ENCODE peak calls at places on chromosomes 5 and 9, in eight cellular contexts. U is WERI-Rb-1, P is fibroblast of mammary gland, T is progenitor cell of endocrine pancreas, Y is AG09309, Q is GM20000, R is heart left ventricle, V is fibroblast of lung. K is an unnamed sample.

GRCh38 chr9:87498816-87499454 is 1.3 kb downstream of the DAPK1 start:
- DNase-seq in U (peak), P (no peak), T (no peak), Y (no peak), Q (no peak), R (no peak), V (peak), K (peak)

GRCh38 chr9:4334439-4334838 is 34.6 kb upstream of the GLIS3 start:
- DNase-seq in U (no peak), P (no peak), T (peak), Y (no peak), Q (no peak), R (peak), V (peak), K (peak)

GRCh38 chr5:55407059-55407684 is 99.4 kb downstream of the MTREX start:
- DNase-seq in U (no peak), P (peak), T (no peak), Y (peak), Q (no peak), R (no peak), V (peak), K (peak)

GRCh38 chr9:85534340-85534739 is 207.4 kb downstream of the AGTPBP1 start:
- DNase-seq in U (no peak), P (no peak), T (no peak), Y (no peak), Q (no peak), R (peak), V (no peak), K (no peak)

GRCh38 chr5:145484195-145484594 is 350.9 kb downstream of the PRELID2 start:
- DNase-seq in U (no peak), P (peak), T (no peak), Y (peak), Q (no peak), R (no peak), V (peak), K (peak)

GRCh38 chr5:120677481-120677880 is 213.4 kb downstream of the PRR16 start:
- DNase-seq in U (no peak), P (no peak), T (no peak), Y (no peak), Q (no peak), R (no peak), V (peak), K (no peak)

GRCh38 chr5:78287833-78288232 is 6.7 kb downstream of the AP3B1 start:
- DNase-seq in U (no peak), P (peak), T (no peak), Y (peak), Q (no peak), R (no peak), V (peak), K (peak)

GRCh38 chr5:157502143-157502647 is 42.2 kb downstream of the NIPAL4 start:
- DNase-seq in U (no peak), P (no peak), T (no peak), Y (no peak), Q (peak), R (no peak), V (peak), K (no peak)

GRCh38 chr9:125238915-125239446 is 2.2 kb downstream of the HSPA5 start:
- DNase-seq in U (no peak), P (no peak), T (no peak), Y (no peak), Q (no peak), R (no peak), V (no peak), K (no peak)

GRCh38 chr5:118793091-118793490 is 195.3 kb downstream of the DTWD2 start:
- DNase-seq in U (no peak), P (no peak), T (no peak), Y (no peak), Q (no peak), R (no peak), V (no peak), K (no peak)

GRCh38 chr5:82664711-82665110 is 386.6 kb upstream of the RPS23 start:
- DNase-seq in U (no peak), P (no peak), T (no peak), Y (no peak), Q (no peak), R (no peak), V (no peak), K (no peak)

GRCh38 chr9:32823101-32823500 is 39.8 kb downstream of the TMEM215 start:
- DNase-seq in U (no peak), P (no peak), T (no peak), Y (no peak), Q (no peak), R (no peak), V (no peak), K (no peak)

GRCh38 chr9:135700525-135700924 is 1.2 kb upstream of the SOHLH1 start:
- DNase-seq in U (no peak), P (no peak), T (no peak), Y (no peak), Q (no peak), R (no peak), V (no peak), K (no peak)

GRCh38 chr5:44605926-44606325 is 202.8 kb upstream of the MRPS30 start:
- DNase-seq in U (no peak), P (no peak), T (no peak), Y (no peak), Q (no peak), R (no peak), V (no peak), K (peak)

DNA sequence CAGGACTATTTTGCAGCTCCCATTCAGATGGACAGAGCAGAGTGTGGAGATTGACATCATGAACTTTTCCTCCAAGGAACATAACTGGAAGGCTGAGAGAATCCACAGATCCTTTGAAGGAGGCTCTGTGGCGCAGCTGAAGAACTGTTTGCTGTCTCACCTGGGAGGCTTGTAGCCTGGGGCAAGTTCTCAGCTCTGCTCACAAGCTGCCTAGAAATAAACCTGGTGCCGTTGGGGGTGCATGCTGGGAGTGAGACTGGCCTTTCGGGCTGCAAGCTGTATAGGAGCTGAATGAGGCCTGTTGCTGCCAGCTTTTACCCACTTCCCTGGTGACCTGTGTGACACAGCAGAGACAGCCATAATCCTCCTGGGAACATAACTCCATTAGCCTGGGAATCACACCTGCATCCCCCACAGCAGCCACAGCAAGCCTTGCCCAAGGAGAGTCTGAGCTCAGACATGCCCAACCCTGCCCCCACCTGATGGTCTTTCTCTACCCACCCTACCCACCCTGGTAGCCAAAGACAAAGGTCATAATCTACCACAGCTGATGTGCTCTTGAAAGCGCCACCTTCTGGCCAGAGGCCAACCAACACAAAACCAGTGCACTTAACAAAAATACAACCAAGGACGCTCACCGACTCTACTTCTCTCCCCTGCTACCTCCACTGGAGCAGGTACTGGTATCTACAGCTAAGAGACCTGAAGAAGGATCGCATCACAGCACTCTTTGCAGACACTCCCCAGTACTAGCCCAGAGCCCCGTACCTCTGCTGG is 205.1 kb upstream of the MRPS30 start:
- DNase-seq in U (peak), P (peak), T (no peak), Y (no peak), Q (no peak), R (peak), V (no peak), K (no peak)
- TF ChIP-seq CTCF in U (peak), P (no peak), T (no peak), Y (no peak), Q (no peak), R (no peak), V (no peak), K (no peak)

GRCh38 chr9:107087256-107087655 is 195.8 kb upstream of the RAD23B start:
- DNase-seq in U (no peak), P (no peak), T (no peak), Y (no peak), Q (no peak), R (no peak), V (no peak), K (no peak)
- TF ChIP-seq CTCF in U (peak), P (no peak), T (no peak), Y (no peak), Q (no peak), R (peak), V (no peak), K (no peak)

DNA sequence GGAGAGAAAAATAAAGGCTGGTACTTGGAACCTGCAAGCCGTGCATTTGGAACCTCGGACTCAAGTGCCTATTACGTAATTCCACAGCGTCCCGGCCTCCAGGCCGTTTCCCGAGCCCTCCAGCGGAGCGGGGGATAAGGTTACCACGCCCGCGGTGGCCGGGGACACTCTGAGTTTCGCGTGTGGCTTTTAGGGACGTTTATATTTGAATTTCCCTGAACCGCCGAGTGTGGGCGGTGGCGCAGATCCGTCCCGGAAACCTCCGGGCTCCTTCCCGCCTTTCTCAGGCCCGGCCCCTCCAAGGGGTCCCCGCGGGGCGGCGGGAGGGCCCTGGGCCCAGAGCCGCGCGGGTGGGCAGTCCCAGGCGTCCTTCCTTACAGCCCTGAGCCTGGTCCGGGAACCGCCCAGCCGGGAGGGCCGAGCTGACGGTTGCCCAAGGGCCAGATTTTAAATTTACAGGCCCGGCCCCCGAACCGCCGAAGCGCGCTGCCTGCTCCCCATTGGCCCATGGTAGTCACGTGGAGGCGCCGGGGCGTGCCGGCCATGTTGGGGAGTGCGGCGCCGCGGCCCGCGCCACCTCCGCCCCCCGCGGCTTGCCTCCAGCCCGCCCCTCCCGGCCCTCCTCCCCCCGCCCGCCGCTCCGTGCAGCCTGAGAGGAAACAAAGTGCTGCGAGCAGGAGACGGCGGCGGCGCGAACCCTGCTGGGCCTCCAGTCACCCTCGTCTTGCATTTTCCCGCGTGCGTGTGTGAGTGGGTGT is at the start of gene LMNB1:
- DNase-seq in U (peak), P (peak), T (peak), Y (peak), Q (peak), R (peak), V (peak), K (peak)
- TF ChIP-seq CTCF in U (peak), P (no peak), T (peak), Y (peak), Q (no peak), R (peak), V (no peak), K (no peak)

DNA sequence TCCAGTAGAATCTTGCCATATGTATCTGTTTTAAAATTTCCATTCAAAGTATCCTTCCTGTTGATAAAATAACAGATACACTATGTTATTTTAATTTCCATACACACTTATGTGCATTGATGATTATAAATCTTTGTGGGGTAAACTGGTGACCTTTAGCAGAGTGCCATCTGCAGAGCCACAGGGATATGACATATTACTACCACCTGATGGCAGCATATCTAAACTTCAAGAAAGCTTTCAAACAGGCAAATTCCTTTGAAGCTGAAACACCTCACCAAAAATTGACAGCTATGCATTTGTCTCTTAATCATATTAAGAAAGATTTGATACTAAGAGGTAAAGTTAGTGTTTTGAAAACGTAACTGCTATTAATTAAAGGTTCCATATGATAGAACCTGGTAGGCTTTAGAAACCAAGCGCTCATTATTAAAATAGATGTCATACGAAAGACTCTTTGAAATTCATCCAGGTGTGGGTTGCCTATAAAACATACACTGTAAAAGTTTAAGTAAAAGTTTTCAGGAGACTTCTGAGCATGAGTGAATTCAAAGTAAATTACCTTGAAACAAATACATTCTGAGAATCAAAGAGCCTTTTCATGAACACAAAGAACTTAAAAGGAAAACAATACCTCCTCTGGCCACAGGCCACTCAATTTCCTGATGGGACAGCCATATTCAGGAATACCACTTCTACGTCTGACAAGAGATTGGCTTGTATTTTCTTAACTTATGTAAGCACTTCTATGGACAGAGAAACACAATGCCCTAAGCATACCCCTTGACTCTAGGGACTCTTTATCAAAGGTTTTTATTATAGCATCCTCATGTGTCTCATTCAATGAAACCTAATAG is 93.3 kb downstream of the KIAA0825 start:
- DNase-seq in U (peak), P (peak), T (no peak), Y (no peak), Q (peak), R (no peak), V (peak), K (peak)
- TF ChIP-seq CTCF in U (peak), P (peak), T (peak), Y (peak), Q (peak), R (peak), V (peak), K (peak)

DNA sequence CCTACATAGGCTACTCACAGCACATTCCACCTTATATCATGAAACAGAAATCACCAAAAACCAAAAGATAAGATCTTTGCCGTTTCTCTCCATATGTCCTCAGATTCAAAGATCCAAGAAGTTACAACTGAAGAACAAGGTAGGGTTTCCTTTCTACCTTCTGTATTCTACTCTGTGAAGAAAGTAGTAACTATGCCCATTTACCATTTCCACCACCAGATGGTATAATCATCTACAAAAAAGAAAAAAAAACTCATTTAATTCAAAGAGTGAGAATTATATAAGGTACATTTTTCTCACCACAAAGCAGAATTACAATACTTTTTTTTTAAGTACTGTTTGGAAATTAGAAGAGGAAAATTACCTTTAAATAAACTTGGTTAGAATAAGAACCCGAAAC is 172.6 kb upstream of the PTGER4 start:
- DNase-seq in U (no peak), P (peak), T (no peak), Y (no peak), Q (no peak), R (no peak), V (no peak), K (no peak)
- TF ChIP-seq CTCF in U (no peak), P (no peak), T (no peak), Y (peak), Q (no peak), R (peak), V (peak), K (no peak)

GRCh38 chr5:14871573-14872069 is at the start of gene ANKH:
- DNase-seq in U (peak), P (peak), T (peak), Y (no peak), Q (peak), R (peak), V (peak), K (peak)
- TF ChIP-seq CTCF in U (peak), P (no peak), T (no peak), Y (peak), Q (peak), R (no peak), V (peak), K (no peak)

GRCh38 chr9:15231788-15232635 is 75.0 kb downstream of the TTC39B start:
- DNase-seq in U (peak), P (peak), T (no peak), Y (no peak), Q (peak), R (no peak), V (peak), K (no peak)
- TF ChIP-seq CTCF in U (peak), P (peak), T (peak), Y (peak), Q (peak), R (peak), V (peak), K (peak)

DNA sequence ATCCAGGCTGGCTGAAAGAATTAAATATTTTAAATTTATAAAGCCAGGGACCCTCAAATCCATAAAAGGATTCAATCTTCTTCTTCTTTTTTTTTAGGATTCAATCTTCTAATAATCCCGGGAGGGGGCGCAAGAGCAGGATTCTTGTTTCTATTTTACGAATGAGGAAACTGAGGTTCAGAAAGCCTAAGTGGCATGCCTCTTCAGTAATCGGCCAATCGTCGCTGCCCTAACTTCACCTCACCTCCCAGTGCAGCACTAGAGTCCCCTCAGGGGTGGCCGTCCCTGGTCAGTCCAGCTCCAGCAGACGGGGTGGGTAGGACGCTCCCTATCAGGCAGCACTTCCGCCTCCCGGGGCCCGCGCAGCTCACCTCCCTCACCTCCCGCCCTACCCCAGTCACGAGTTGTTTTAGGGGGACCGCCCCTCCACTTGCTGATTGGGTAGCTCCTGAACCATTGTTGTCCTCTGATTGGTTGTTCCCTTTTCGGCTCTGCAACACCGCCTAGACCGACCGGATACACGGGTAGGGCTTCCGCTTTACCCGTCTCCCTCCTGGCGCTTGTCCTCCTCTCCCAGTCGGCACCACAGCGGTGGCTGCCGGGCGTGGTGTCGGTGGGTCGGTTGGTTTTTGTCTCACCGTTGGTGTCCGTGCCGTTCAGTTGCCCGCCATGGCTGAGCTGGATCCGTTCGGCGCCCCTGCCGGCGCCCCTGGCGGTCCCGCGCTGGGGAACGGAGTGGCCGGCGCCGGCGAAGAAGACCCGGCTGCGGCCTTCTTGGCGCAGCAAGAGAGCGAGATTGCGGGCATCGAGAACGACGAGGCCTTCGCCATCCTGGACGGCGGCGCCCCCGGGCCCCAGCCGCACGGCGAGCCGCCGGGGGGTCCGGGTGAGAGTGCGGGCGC is at the start of gene CLTA:
- DNase-seq in U (peak), P (peak), T (peak), Y (peak), Q (peak), R (peak), V (peak), K (peak)
- TF ChIP-seq CTCF in U (peak), P (peak), T (peak), Y (peak), Q (no peak), R (peak), V (peak), K (peak)

DNA sequence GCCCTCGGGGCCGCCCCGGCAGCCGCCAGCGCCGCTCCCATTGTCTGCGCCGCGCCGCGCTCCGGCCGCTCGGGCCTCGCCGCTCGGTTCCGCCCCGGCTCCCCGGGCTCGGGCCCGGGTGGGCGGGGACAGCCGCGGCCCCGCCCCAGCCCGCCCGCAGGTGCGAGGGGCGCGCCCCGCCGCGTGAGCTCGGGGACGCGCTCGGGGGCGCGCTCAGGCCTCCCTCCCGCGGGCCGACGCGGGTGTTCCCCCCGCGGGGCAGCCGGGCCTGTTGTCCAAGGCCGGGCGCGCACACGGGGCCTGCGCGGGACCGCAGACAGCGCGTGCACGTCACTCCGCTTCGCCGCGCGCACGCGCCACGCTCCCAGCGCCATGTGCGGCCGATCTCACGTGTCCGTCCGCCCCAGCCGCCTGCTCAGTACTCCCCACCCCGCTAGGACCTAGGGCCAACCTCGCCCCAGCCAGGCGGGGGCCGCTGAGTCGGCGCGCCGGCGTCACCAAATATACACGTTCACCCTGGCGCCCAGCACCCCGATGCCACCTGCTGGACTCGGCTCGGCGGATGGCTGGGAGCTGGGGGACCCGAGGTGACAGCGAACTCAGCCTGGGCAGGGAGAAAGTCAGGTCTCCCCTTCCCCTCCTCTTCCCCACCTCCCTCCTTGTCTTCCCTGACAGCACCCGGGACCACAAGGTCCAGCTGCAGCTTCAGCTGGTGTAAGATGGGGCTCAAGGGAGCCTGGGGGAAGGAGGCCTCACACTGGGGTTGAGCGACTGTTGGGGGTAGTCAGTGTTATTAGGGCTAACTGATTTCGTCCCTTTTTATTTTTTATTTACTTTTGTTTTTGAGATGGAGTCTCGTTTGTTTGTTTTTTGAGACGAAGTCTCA is 14.3 kb downstream of the GBGT1 start:
- DNase-seq in U (peak), P (peak), T (peak), Y (peak), Q (peak), R (peak), V (peak), K (peak)
- TF ChIP-seq CTCF in U (peak), P (no peak), T (peak), Y (peak), Q (no peak), R (peak), V (no peak), K (no peak)